ENCODE peak calls at places on chromosomes 4 and X, in six cellular contexts. G, Y, F, Z, D and V are unnamed samples.

GRCh38 chr4:186701273-186701672 is 22.4 kb downstream of the FAT1 start:
- DNase-seq in G (peak; percentile 25), Y (no peak), F (no peak), Z (no peak), D (peak; percentile 41), V (no peak)

GRCh38 chrX:44784241-44784640 is 59.6 kb upstream of the DUSP21 start:
- DNase-seq in G (no peak), Y (no peak), F (no peak), Z (no peak), D (no peak), V (no peak)

GRCh38 chrX:101206471-101206870 is 13.1 kb upstream of the DRP2 start:
- DNase-seq in G (no peak), Y (peak; percentile 9), F (no peak), Z (peak; percentile 13), D (peak; percentile 58), V (no peak)

GRCh38 chr4:150593996-150594395 is 12.0 kb downstream of the MAB21L2 start:
- DNase-seq in G (no peak), Y (no peak), F (no peak), Z (no peak), D (peak; percentile 36), V (no peak)

GRCh38 chrX:57871463-57871862 is 38.8 kb downstream of the ZXDA start:
- DNase-seq in G (no peak), Y (no peak), F (no peak), Z (no peak), D (no peak), V (no peak)

GRCh38 chrX:17375631-17376380 is 806 bp downstream of the NHS start:
- DNase-seq in G (peak; percentile 25), Y (no peak), F (no peak), Z (no peak), D (peak; percentile 22), V (no peak)

GRCh38 chr4:141486375-141486997 is 149.9 kb upstream of the IL15 start:
- DNase-seq in G (no peak), Y (peak; percentile 2), F (no peak), Z (no peak), D (peak; percentile 90), V (no peak)

GRCh38 chr4:88458091-88458740 is 1.3 kb downstream of the HERC5 start:
- DNase-seq in G (no peak), Y (no peak), F (no peak), Z (no peak), D (no peak), V (no peak)

GRCh38 chrX:40224658-40225057 is 126.9 kb upstream of the BCOR start:
- DNase-seq in G (no peak), Y (no peak), F (no peak), Z (no peak), D (no peak), V (no peak)

GRCh38 chrX:38804481-38805293 is 3.4 kb downstream of the MID1IP1 start:
- DNase-seq in G (peak; percentile 19), Y (no peak), F (peak; percentile 49), Z (no peak), D (no peak), V (no peak)

GRCh38 chr4:160423879-160424451 is 1321.1 kb downstream of the RAPGEF2 start:
- DNase-seq in G (no peak), Y (no peak), F (no peak), Z (no peak), D (no peak), V (no peak)

GRCh38 chrX:153794897-153795816 is 689 bp downstream of the SSR4 start:
- DNase-seq in G (no peak), Y (no peak), F (no peak), Z (no peak), D (no peak), V (no peak)

GRCh38 chrX:17459008-17459407 is 84.0 kb downstream of the NHS start:
- DNase-seq in G (peak; percentile 30), Y (no peak), F (no peak), Z (no peak), D (peak; percentile 61), V (no peak)

GRCh38 chr4:98659106-98659592 is 738 bp upstream of the TSPAN5 start:
- DNase-seq in G (peak; percentile 25), Y (no peak), F (no peak), Z (no peak), D (peak; percentile 57), V (no peak)

GRCh38 chr4:91032725-91033445 is 905.7 kb downstream of the CCSER1 start:
- DNase-seq in G (no peak), Y (no peak), F (no peak), Z (no peak), D (no peak), V (no peak)

GRCh38 chr4:43066415-43066814 is 173.9 kb downstream of the GRXCR1 start:
- DNase-seq in G (no peak), Y (no peak), F (no peak), Z (no peak), D (no peak), V (no peak)

GRCh38 chrX:43973249-43973672 is at the start of gene NDP:
- DNase-seq in G (no peak), Y (no peak), F (no peak), Z (no peak), D (no peak), V (no peak)

GRCh38 chrX:107845625-107846024 is 20.0 kb downstream of the MID2 start:
- DNase-seq in G (no peak), Y (no peak), F (no peak), Z (no peak), D (no peak), V (no peak)

GRCh38 chr4:85527815-85528214 is 52.9 kb downstream of the ARHGAP24 start:
- DNase-seq in G (no peak), Y (no peak), F (no peak), Z (no peak), D (no peak), V (no peak)

GRCh38 chrX:113833096-113833495 is 750.8 kb upstream of the HTR2C start:
- DNase-seq in G (no peak), Y (no peak), F (no peak), Z (no peak), D (no peak), V (no peak)

GRCh38 chr4:143633833-143634232 is 66.6 kb downstream of the FREM3 start:
- DNase-seq in G (no peak), Y (no peak), F (no peak), Z (no peak), D (no peak), V (no peak)

GRCh38 chrX:71911023-71911730 is 532 bp downstream of the NHSL2 start:
- DNase-seq in G (peak; percentile 9), Y (no peak), F (no peak), Z (no peak), D (no peak), V (no peak)

GRCh38 chr4:16066586-16067128 is 17.2 kb downstream of the PROM1 start:
- DNase-seq in G (no peak), Y (no peak), F (no peak), Z (no peak), D (no peak), V (no peak)

GRCh38 chr4:42547805-42548204 is 109.1 kb downstream of the ATP8A1 start:
- DNase-seq in G (no peak), Y (no peak), F (no peak), Z (no peak), D (no peak), V (no peak)

GRCh38 chr4:82223715-82224114 is 150.1 kb downstream of the HNRNPD start:
- DNase-seq in G (no peak), Y (no peak), F (no peak), Z (no peak), D (no peak), V (peak; percentile 36)

GRCh38 chrX:77446840-77447239 is 349 bp upstream of the FGF16 start:
- DNase-seq in G (no peak), Y (no peak), F (no peak), Z (no peak), D (no peak), V (no peak)

GRCh38 chr4:76806336-76806735 is 91.6 kb downstream of the SOWAHB start:
- DNase-seq in G (no peak), Y (no peak), F (no peak), Z (no peak), D (peak; percentile 34), V (no peak)

GRCh38 chrX:153984351-153985178 is 12.0 kb downstream of the TMEM187 start:
- DNase-seq in G (no peak), Y (no peak), F (no peak), Z (no peak), D (no peak), V (no peak)

GRCh38 chr4:138182838-138183426 is 59.2 kb downstream of the SLC7A11 start:
- DNase-seq in G (no peak), Y (no peak), F (no peak), Z (peak; percentile 45), D (peak; percentile 72), V (no peak)

GRCh38 chr4:71230258-71230594 is 108.6 kb upstream of the SLC4A4 start:
- DNase-seq in G (no peak), Y (no peak), F (no peak), Z (no peak), D (peak; percentile 87), V (no peak)

GRCh38 chr4:160371446-160371845 is 1268.6 kb downstream of the RAPGEF2 start:
- DNase-seq in G (no peak), Y (no peak), F (no peak), Z (no peak), D (no peak), V (no peak)

GRCh38 chrX:148874621-148875020 is 374.2 kb downstream of the AFF2 start:
- DNase-seq in G (no peak), Y (no peak), F (no peak), Z (no peak), D (peak; percentile 72), V (no peak)

GRCh38 chr4:150816491-150816890 is 198.6 kb downstream of the LRBA start:
- DNase-seq in G (no peak), Y (no peak), F (no peak), Z (no peak), D (peak; percentile 39), V (no peak)

GRCh38 chr4:184938871-184939270 is 79.4 kb upstream of the HELT start:
- DNase-seq in G (no peak), Y (no peak), F (no peak), Z (no peak), D (no peak), V (no peak)
- TF ChIP-seq POLR2A in G (no peak), Y (no peak), F (no peak), Z (no peak), D (no peak), V (no peak)

GRCh38 chr4:80221161-80221560 is 23.9 kb downstream of the PRDM8 start:
- DNase-seq in G (no peak), Y (no peak), F (no peak), Z (no peak), D (peak; percentile 61), V (no peak)
- TF ChIP-seq POLR2A in G (no peak), Y (no peak), F (no peak), Z (no peak), D (no peak), V (no peak)

DNA sequence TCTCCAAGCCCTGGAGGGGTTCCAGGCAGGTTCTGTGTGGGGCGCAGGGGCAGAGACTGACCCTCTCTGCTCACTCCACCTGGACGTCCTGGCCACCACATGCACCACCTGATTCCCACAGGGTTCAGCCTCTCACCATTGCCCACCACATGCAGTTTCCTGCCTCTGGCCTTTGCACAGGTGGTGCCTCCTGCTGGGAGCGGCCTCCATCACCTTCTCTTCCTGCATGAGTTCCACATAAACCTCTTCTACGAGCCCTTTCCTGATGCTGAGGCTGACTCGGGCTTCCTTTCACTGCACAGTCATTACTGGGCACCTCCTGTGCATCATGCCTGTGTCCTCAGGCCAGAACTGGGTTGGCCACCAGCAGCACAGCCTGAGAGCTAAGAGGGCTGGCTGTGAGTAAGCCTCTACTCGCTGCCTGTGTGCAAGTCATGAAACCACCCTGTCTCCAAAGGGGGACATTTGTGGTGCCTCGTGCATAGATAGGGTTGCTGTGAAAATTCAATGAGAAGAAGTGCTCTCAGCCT is 19.9 kb downstream of the MAN2B2 start:
- DNase-seq in G (no peak), Y (peak; percentile 26), F (no peak), Z (no peak), D (peak; percentile 43), V (no peak)
- TF ChIP-seq POLR2A in G (no peak), Y (no peak), F (no peak), Z (no peak), D (no peak), V (no peak)

GRCh38 chr4:123209436-123209835 is 187.2 kb upstream of the SPRY1 start:
- DNase-seq in G (no peak), Y (no peak), F (no peak), Z (no peak), D (no peak), V (no peak)
- TF ChIP-seq POLR2A in G (no peak), Y (no peak), F (no peak), Z (no peak), D (no peak), V (no peak)